ENCODE peak calls at places on chromosomes 2 and 18, in nine cellular contexts. U is HCT116, Y is stomach, R is transverse colon, S is Panc1, C is HepG2, K is GM12878, G is GM23338, O is spleen. L is an unnamed sample. For H3K4me1, the result is how much of the 10 kb centered on the place peaks cover.

GRCh38 chr18:4639628-4640310 is 184.7 kb upstream of the DLGAP1 start:
- DNase-seq in U (no peak), Y (no peak), R (no peak), S (no peak), C (no peak), K (peak), G (no peak), O (no peak), L (no peak)

GRCh38 chr2:96773922-96774321 is 13.2 kb downstream of the CNNM4 start:
- DNase-seq in U (no peak), Y (peak), R (no peak), S (no peak), C (no peak), K (no peak), G (peak), O (peak), L (peak)

GRCh38 chr2:28408764-28409599 is 16.3 kb downstream of the FOSL2 start:
- DNase-seq in U (peak), Y (no peak), R (peak), S (no peak), C (no peak), K (no peak), G (no peak), O (peak), L (no peak)

GRCh38 chr2:242032780-242033656 is 163.5 kb downstream of the RTP5 start:
- DNase-seq in U (no peak), Y (no peak), R (no peak), S (no peak), C (no peak), K (no peak), G (no peak), O (peak), L (no peak)

GRCh38 chr2:10002681-10003080 is 40.7 kb upstream of the KLF11 start:
- DNase-seq in U (no peak), Y (no peak), R (no peak), S (no peak), C (no peak), K (no peak), G (no peak), O (no peak), L (no peak)

GRCh38 chr2:189982777-189983394 is 79.6 kb downstream of the MSTN start:
- DNase-seq in U (no peak), Y (no peak), R (no peak), S (no peak), C (peak), K (no peak), G (peak), O (no peak), L (no peak)

GRCh38 chr2:178306351-178307073 is 112.2 kb downstream of the OSBPL6 start:
- DNase-seq in U (peak), Y (no peak), R (peak), S (peak), C (peak), K (peak), G (peak), O (no peak), L (peak)

GRCh38 chr2:241040081-241040803 is 41.8 kb downstream of the SNED1 start:
- DNase-seq in U (no peak), Y (no peak), R (no peak), S (no peak), C (no peak), K (no peak), G (no peak), O (no peak), L (no peak)

GRCh38 chr2:121019073-121019472 is 265.9 kb downstream of the TFCP2L1 start:
- DNase-seq in U (no peak), Y (no peak), R (no peak), S (no peak), C (no peak), K (no peak), G (peak), O (no peak), L (peak)

GRCh38 chr2:120741514-120742448 is 6.1 kb downstream of the GLI2 start:
- DNase-seq in U (no peak), Y (peak), R (no peak), S (no peak), C (no peak), K (no peak), G (peak), O (peak), L (no peak)

GRCh38 chr2:142012797-142013196 is 118.0 kb downstream of the LRP1B start:
- DNase-seq in U (no peak), Y (no peak), R (no peak), S (no peak), C (no peak), K (no peak), G (no peak), O (no peak), L (no peak)

GRCh38 chr2:221390846-221391245 is 181.3 kb downstream of the EPHA4 start:
- DNase-seq in U (no peak), Y (no peak), R (no peak), S (no peak), C (no peak), K (no peak), G (no peak), O (no peak), L (no peak)

GRCh38 chr2:233700028-233700635 is 7.4 kb downstream of the UGT1A6 start:
- DNase-seq in U (no peak), Y (peak), R (peak), S (no peak), C (peak), K (no peak), G (peak), O (no peak), L (peak)

GRCh38 chr2:10382313-10383061 is 65.6 kb downstream of the ODC1 start:
- DNase-seq in U (no peak), Y (peak), R (peak), S (no peak), C (no peak), K (peak), G (peak), O (peak), L (no peak)

GRCh38 chr2:95323347-95324155 is 26.4 kb downstream of the KCNIP3 start:
- DNase-seq in U (peak), Y (peak), R (peak), S (no peak), C (peak), K (no peak), G (peak), O (no peak), L (no peak)

GRCh38 chr2:235665656-235666239 is 171.9 kb downstream of the AGAP1 start:
- DNase-seq in U (no peak), Y (no peak), R (no peak), S (no peak), C (no peak), K (no peak), G (peak), O (no peak), L (no peak)

GRCh38 chr2:113240150-113240914 is 38.4 kb downstream of the PAX8 start:
- DNase-seq in U (peak), Y (peak), R (peak), S (peak), C (no peak), K (no peak), G (no peak), O (peak), L (peak)

GRCh38 chr18:69400253-69400975 is at the start of gene DOK6:
- DNase-seq in U (no peak), Y (no peak), R (no peak), S (no peak), C (peak), K (no peak), G (peak), O (peak), L (no peak)

GRCh38 chr2:224347181-224348051 is 54.5 kb downstream of the FAM124B start:
- DNase-seq in U (no peak), Y (no peak), R (no peak), S (no peak), C (no peak), K (no peak), G (no peak), O (no peak), L (no peak)

GRCh38 chr2:160583162-160583522 is 89.5 kb upstream of the RBMS1 start:
- DNase-seq in U (no peak), Y (no peak), R (no peak), S (no peak), C (no peak), K (no peak), G (no peak), O (no peak), L (peak)

GRCh38 chr2:101811226-101812015 is 113.9 kb downstream of the MAP4K4 start:
- DNase-seq in U (no peak), Y (no peak), R (no peak), S (no peak), C (no peak), K (no peak), G (no peak), O (no peak), L (no peak)

GRCh38 chr18:13486686-13487085 is 239.7 kb downstream of the FAM210A start:
- DNase-seq in U (no peak), Y (no peak), R (no peak), S (no peak), C (no peak), K (no peak), G (peak), O (no peak), L (no peak)

GRCh38 chr2:12903272-12903671 is 186.5 kb downstream of the TRIB2 start:
- DNase-seq in U (no peak), Y (no peak), R (no peak), S (no peak), C (no peak), K (no peak), G (no peak), O (no peak), L (no peak)

DNA sequence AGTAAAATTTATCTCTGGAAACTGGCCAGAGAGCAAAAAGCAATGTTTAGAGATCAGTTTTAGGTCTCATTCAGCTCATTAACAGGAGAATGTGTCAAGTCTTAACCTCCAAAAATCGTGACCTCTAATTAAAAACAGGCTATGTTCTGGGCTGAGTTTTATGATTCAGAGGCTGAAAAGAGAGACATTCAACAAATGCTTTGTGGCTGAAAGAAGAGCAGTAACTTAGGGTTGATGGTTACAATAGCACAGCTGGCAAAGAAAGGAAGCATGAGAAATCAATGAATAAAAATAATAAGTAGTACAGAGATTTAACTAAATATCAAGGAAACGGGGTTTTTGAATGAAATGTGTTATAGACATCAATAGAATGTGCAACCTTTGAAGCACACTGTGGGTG is 13.1 kb downstream of the TGIF1 start:
- DNase-seq in U (no peak), Y (no peak), R (no peak), S (no peak), C (no peak), K (no peak), G (no peak), O (no peak), L (no peak)
- TF ChIP-seq POLR2AphosphoS5 in U (no peak), Y (no peak), R (no peak), S (no peak), C (no peak), K (no peak), G (peak), O (no peak), L (no peak)

GRCh38 chr2:71680925-71681324 is 227.6 kb downstream of the DYSF start:
- DNase-seq in U (no peak), Y (no peak), R (no peak), S (no peak), C (no peak), K (no peak), G (no peak), O (peak), L (no peak)
- H3K4me1 ChIP-seq in U (under half), Y (under half), R (under half), S (under half), C (under half), K (under half), G (under half), O (under half), L (under half)

DNA sequence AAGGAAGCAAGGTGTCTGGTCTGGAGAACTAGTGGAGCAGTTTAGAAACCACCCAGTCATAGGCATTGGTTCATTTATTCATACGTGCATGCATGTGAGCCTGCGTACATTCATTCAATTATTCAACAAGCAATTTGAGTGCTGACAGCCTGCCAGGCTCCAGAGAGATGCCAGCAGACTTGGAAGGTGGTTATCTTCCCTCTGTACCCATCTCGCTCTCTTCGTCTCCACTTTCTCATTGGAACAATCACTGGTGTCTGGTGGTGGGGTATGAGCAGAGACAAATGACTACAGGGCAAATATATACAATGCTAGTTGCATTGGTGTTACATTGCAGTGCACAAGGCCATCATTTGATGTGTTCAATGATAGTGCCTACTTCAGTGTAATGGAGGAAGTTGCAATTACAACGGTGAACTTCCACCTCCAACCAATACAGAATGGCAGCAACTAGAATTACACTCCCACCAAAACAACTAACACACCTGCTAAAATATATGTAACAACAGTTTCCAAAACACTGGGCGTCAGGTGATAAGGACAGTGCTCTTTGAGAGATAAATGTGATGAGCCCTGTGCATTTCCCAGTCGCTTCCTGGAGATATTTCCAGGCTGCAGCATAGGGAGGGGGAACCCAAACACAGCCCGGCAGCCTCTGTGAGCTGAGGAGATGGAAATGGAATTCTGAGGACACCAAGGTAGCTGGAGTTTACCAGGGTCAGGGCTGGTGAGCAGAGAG is 32.6 kb upstream of the CNGA3 start:
- DNase-seq in U (no peak), Y (no peak), R (no peak), S (no peak), C (no peak), K (no peak), G (no peak), O (no peak), L (no peak)
- TF ChIP-seq POLR2AphosphoS5 in U (no peak), Y (no peak), R (no peak), S (no peak), C (no peak), K (no peak), G (no peak), O (no peak), L (no peak)

DNA sequence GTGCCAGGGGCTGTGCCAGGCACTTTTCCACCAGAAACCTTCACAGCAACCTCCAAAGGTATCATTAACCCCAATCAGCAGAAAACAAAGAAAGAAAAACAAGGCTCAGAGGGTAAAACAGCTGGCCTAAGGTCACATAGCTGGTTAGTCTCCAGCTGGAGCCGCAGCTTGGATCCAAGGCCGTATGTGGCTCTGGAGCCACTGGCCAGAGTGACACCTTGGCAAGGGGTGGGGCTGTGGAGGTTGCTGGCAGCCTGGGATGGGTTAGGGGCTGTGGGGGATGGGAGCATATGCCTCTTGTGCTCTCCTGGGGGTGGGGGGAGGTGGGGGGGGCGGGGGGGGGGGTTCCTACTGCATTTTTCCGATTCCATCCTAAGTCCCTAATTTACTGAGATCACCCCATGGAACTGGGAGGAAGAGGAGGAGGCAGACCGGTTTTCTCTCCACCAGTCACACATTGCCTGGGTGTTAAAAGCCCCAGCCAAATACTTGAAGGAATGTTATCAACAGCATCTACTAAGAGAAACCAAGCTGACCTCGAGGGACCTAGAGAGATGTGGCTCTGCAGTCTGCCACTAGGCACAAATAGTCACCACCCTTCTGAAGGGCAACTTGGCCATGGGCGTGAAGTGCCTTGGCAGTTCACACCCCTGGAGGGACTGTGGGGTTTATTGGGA is 8.0 kb downstream of the HAAO start:
- DNase-seq in U (no peak), Y (no peak), R (no peak), S (no peak), C (no peak), K (no peak), G (no peak), O (no peak), L (no peak)
- H3K4me1 ChIP-seq in U (under half), Y (under half), R (under half), S (under half), C (half or more), K (under half), G (under half), O (under half), L (under half)

DNA sequence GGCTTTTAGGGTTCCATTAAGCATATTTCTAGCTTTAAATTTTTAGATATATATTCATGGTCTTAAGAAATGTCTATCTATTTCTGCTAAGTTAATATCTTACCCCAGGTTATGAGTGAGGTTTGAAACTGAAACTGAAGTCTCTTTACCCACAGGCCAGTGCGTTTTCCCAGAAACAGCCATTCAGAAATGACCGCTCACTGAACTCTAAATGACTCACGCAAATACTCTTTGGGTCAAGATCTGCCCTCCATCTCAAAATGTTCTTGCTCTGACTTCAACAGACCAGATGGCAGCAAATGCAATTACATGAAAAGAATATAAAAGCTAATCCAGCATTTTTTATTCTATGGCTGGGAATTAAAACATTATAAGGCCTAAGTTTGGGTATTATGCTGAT is 315.2 kb downstream of the TDRD15 start:
- DNase-seq in U (no peak), Y (no peak), R (no peak), S (no peak), C (no peak), K (no peak), G (no peak), O (no peak), L (no peak)
- TF ChIP-seq POLR2AphosphoS5 in U (no peak), Y (peak), R (no peak), S (no peak), C (no peak), K (no peak), G (no peak), O (peak), L (no peak)

DNA sequence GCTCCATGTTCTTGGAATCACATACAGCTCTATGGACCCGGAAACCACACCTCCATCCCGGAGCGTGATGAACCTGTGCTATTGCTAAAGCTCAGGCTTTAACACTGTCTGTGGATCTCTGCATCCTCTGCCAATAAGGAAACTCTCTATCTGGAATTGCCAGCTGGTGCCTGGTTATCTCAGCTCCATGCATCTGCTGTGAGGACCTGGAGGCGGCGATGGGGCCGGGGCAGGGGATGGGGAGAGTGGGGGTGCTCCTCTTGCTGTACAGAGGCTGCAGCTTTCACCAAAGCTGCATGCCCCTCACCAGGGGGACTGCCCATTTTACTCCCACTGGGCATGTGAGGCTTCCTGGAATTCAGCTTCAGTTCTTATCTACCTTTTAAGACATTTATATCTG is 753.9 kb upstream of the SOX11 start:
- DNase-seq in U (no peak), Y (no peak), R (no peak), S (no peak), C (no peak), K (no peak), G (no peak), O (no peak), L (no peak)
- H3K4me1 ChIP-seq in U (under half), Y (under half), R (under half), S (under half), C (under half), K (under half), G (under half), O (under half), L (under half)

DNA sequence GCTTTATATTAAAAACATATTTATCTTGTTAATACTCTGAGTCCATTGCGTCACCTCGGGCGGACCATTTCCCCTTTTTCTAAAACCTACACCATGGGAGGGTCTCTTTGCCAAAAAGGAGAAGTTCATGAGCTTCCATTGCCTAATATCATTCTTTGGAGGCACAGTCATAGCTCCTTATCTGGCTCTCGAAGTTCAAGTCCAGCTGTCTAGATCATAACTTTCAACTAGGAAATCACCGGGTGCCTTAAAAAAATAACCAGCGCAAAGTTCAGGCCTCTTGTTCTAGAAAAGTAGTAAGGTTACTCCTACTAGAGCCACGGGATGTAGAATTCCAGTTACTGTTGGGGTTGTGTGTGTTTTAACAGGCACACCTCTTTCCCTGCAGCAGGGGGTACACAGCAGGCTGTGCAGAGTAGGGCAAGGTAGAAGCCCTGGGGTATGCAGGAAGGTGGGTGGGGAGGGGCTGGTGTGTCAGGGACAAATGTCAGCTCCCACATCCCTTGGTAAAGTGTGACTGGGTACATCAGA is 50.6 kb downstream of the LRRFIP1 start:
- DNase-seq in U (no peak), Y (no peak), R (no peak), S (no peak), C (peak), K (no peak), G (no peak), O (peak), L (no peak)
- TF ChIP-seq POLR2AphosphoS5 in U (no peak), Y (peak), R (peak), S (no peak), C (no peak), K (no peak), G (no peak), O (peak), L (no peak)

GRCh38 chr2:218671654-218672566 is at the start of the genes RNF25 and STK36:
- DNase-seq in U (peak), Y (peak), R (peak), S (peak), C (peak), K (peak), G (peak), O (peak), L (peak)
- H3K4me1 ChIP-seq in U (under half), Y (under half), R (under half), S (under half), C (under half), K (under half), G (under half), O (under half), L (under half)